ENCODE peak calls at places on chromosomes 2 and 18, in four cellular contexts. B is HepG2, A is K562, F is GM12878. E is an unnamed sample. For H3K36me3, the result is how much of the 10 kb centered on the place peaks cover.

GRCh38 chr2:196322963-196323810 is 151.8 kb upstream of the STK17B start:
- DNase-seq in B (no peak), A (no peak), F (no peak), E (no peak)

GRCh38 chr2:120307482-120307881 is 38.5 kb upstream of the INHBB start:
- DNase-seq in B (no peak), A (no peak), F (no peak), E (no peak)

GRCh38 chr2:94880507-94880906 is 9.3 kb downstream of the TEKT4 start:
- DNase-seq in B (no peak), A (no peak), F (no peak), E (no peak)

GRCh38 chr2:212030709-212031108 is 507.9 kb downstream of the ERBB4 start:
- DNase-seq in B (no peak), A (no peak), F (no peak), E (no peak)

GRCh38 chr2:21646449-21646848 is 522.7 kb downstream of the TDRD15 start:
- DNase-seq in B (no peak), A (no peak), F (no peak), E (no peak)

GRCh38 chr18:73980289-73980979 is 167.2 kb downstream of the FBXO15 start:
- DNase-seq in B (peak), A (peak), F (no peak), E (peak)

GRCh38 chr2:43212216-43212828 is 14.1 kb downstream of the ZFP36L2 start:
- DNase-seq in B (no peak), A (no peak), F (no peak), E (no peak)

GRCh38 chr2:84776011-84776410 is 104.9 kb downstream of the TRABD2A start:
- DNase-seq in B (no peak), A (no peak), F (no peak), E (no peak)

GRCh38 chr18:3383381-3383915 is 66.5 kb upstream of the TGIF1 start:
- DNase-seq in B (no peak), A (no peak), F (no peak), E (peak)

GRCh38 chr2:187224989-187225388 is 223.1 kb downstream of the CALCRL start:
- DNase-seq in B (no peak), A (no peak), F (no peak), E (peak)

GRCh38 chr2:32166115-32166549 is 468 bp downstream of the SLC30A6 start:
- DNase-seq in B (no peak), A (no peak), F (no peak), E (no peak)

GRCh38 chr18:78979058-78979680 is 449 bp upstream of the SALL3 start:
- DNase-seq in B (no peak), A (no peak), F (no peak), E (peak)

GRCh38 chr18:78979682-78980278 is at the start of gene SALL3:
- DNase-seq in B (no peak), A (no peak), F (no peak), E (peak)

GRCh38 chr18:78981652-78981955 is 2.0 kb downstream of the SALL3 start:
- DNase-seq in B (no peak), A (no peak), F (no peak), E (peak)

GRCh38 chr18:78980777-78981651 is 1.4 kb downstream of the SALL3 start:
- DNase-seq in B (no peak), A (no peak), F (no peak), E (peak)

DNA sequence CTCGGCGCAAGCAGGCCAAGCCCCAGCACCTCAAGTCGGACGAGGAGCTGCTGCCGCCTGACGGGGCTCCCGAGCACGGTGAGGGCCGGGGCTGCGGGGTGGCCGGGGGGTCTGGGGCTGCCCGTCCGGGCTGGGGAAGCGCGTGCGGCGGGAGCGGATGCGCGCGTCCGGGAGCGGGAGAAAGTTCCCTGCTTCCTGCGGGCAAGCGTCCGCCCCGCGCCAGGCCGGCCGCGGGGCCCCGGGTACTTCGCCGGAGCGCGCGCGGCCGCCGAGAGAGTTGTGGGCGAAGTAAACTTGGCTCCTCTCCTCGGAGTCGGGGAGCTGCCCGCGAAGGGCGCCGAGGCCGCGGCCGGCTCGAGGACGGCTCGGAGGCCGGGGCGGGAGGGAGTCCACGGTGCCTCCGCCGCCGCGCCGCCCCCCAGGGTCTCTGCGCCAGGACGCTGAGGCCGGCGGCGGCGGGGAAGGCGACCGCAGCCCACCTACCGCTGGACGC is 707 bp downstream of the SALL3 start:
- DNase-seq in B (no peak), A (no peak), F (no peak), E (peak)
- H3K4me3 ChIP-seq in B (no peak), A (no peak), F (no peak), E (peak)

DNA sequence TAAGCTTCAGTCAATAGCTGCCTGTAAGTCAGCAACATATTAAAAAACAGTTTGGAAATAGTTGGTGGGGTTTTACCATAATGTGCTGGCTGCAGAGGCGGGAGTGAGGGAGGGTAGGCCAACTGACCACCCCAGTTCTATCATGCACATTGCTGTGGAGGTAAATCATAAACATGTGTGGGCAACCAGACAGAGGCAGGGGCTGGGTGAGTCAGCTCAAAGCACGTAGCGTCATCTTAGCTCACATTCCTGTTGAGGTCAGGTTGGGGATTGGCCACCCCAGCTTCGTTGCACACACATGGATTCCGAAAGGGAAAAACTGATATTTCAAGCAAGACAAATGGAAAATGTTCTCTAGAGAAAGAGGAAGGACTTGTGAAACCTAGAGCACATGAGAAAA is 19.5 kb downstream of the GPR45 start:
- DNase-seq in B (no peak), A (peak), F (no peak), E (no peak)
- TF ChIP-seq JUNB in B (no peak), A (no peak), F (no peak), E (no peak)

GRCh38 chr2:821546-821945 is 129.1 kb upstream of the SNTG2 start:
- DNase-seq in B (no peak), A (no peak), F (no peak), E (no peak)
- H3K36me3 ChIP-seq in B (under half), A (under half), F (under half), E (under half)

DNA sequence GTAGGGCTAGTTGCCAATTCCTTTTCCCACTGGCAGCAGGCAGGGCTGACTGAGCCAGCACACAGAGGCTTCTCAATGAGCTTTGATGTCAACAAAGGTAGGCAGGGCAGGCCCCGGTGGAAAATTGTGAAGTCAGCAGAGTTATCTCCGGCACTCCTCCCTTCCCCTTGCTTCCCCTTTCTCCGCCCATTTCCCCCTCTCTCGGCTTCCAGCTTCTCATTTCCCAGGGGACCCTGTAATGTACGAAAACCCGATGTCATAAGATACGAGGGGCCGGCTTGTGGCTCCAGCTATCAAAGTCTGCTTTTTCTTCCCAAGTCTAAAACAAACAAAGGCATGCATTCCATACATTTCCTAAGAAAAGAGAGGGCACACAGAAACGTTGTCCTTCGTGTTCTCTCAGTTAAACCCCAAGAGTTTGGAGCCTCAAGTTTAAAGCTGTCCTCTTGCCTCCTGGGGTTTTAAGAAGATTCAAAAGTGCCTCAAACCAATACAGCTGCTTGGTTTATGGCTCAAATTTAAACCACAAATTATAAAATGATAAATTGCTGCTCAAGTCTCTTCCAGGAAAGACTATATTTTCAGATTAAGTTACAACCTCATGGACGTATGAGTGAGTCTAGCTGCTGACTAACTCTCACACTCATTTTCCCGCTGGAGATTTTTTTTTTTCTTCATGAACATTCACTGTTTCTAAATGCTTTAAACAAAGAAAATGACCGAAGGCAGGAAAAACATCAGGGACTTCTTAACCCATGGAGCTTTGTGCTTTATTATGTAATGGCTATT is 27.3 kb upstream of the EML4 start:
- DNase-seq in B (peak), A (peak), F (no peak), E (peak)
- H3K4me3 ChIP-seq in B (peak), A (peak), F (no peak), E (peak)

GRCh38 chr2:199806179-199806578 is 44.8 kb downstream of the FTCDNL1 start:
- DNase-seq in B (no peak), A (no peak), F (no peak), E (no peak)
- TF ChIP-seq JUNB in B (no peak), A (no peak), F (no peak), E (no peak)

DNA sequence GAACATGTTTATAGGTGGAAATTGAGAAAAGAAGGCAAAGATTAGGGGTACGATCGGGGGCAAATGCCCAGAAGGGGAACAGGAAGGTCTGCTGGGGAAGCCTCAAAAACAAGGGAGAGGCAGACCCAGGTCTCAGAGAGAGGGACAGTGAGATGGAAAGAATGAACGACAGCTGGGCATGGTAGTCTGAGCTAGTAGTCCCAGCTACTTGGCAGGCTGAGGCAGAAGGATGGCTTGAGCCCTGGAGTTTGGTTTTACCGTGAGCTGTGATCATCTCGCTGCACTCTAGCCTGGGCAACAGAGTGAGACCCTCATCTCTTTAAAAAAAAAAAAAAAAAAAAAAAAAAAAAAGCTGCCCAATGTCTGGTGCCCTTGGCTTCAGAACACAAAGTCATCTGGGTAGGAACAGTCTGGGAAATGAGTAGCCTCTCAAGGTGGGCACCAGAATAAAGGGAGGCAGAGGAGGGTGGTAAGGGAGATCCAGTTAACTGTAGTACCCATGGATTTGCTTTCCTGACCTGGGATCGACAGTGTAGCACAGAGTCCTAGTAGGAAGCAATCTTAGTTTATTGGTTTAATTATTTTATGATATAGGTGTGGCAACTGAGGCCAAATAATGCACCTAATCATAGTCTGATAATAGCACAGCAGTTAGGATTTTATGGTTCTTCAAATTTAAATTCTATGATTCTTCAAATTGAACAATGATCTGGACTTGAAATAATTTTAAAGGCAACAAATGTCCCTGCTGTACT is 3.5 kb downstream of the RRM2 start:
- DNase-seq in B (no peak), A (no peak), F (no peak), E (no peak)
- H3K36me3 ChIP-seq in B (under half), A (half or more), F (under half), E (half or more)

GRCh38 chr2:230872151-230872967 is 7.6 kb downstream of the ITM2C start:
- DNase-seq in B (no peak), A (no peak), F (no peak), E (no peak)
- H3K4me3 ChIP-seq in B (no peak), A (no peak), F (peak), E (no peak)

E was measured in GM23338.